ENCODE peak calls at places on chromosome 16, in four cellular contexts. F, E, W and A are unnamed samples.

GRCh38 chr16:77297996-77298637 is 98.9 kb downstream of the SYCE1L start:
- DNase-seq in F (no peak), E (no peak), W (no peak), A (no peak)

GRCh38 chr16:67481561-67482259 is 753 bp upstream of the ATP6V0D1 start:
- DNase-seq in F (no peak), E (peak; percentile 65), W (no peak), A (no peak)

GRCh38 chr16:89960966-89961365 is 12.4 kb downstream of the DEF8 start:
- DNase-seq in F (no peak), E (no peak), W (no peak), A (no peak)

GRCh38 chr16:88506723-88507122 is 53.6 kb downstream of the ZFPM1 start:
- DNase-seq in F (no peak), E (no peak), W (no peak), A (no peak)

GRCh38 chr16:56549744-56550385 is 15.0 kb upstream of the MT4 start:
- DNase-seq in F (no peak), E (no peak), W (no peak), A (no peak)

GRCh38 chr16:24540575-24541240 is 1.3 kb downstream of the RBBP6 start:
- DNase-seq in F (no peak), E (no peak), W (no peak), A (no peak)

GRCh38 chr16:57062329-57062728 is 30.1 kb upstream of the CPNE2 start:
- DNase-seq in F (no peak), E (peak; percentile 45), W (no peak), A (no peak)

GRCh38 chr16:81593481-81593880 is 148.9 kb downstream of the CMIP start:
- DNase-seq in F (no peak), E (no peak), W (no peak), A (no peak)

GRCh38 chr16:68590201-68590994 is 51.3 kb downstream of the ZFP90 start:
- DNase-seq in F (peak; percentile 97), E (peak; percentile 60), W (no peak), A (peak; percentile 71)

GRCh38 chr16:30715777-30716445 is 16.9 kb downstream of the SRCAP start:
- DNase-seq in F (no peak), E (no peak), W (no peak), A (no peak)

GRCh38 chr16:82260212-82260795 is 90.3 kb upstream of the MPHOSPH6 start:
- DNase-seq in F (no peak), E (no peak), W (no peak), A (no peak)

GRCh38 chr16:49454426-49455180 is 81.0 kb downstream of the C16orf78 start:
- DNase-seq in F (no peak), E (no peak), W (no peak), A (no peak)

GRCh38 chr16:87550510-87550961 is 51.8 kb upstream of the JPH3 start:
- DNase-seq in F (peak; percentile 95), E (no peak), W (no peak), A (no peak)

GRCh38 chr16:84117482-84117843 is 721 bp upstream of the MBTPS1 start:
- DNase-seq in F (no peak), E (no peak), W (no peak), A (no peak)

GRCh38 chr16:30585022-30585399 is 486 bp downstream of the ZNF785 start:
- DNase-seq in F (peak; percentile 61), E (no peak), W (no peak), A (no peak)

GRCh38 chr16:88672776-88673175 is 9.9 kb upstream of the MVD start:
- DNase-seq in F (peak; percentile 83), E (no peak), W (no peak), A (peak; percentile 46)

GRCh38 chr16:87602821-87603683 is 744 bp downstream of the JPH3 start:
- DNase-seq in F (peak; percentile 75), E (no peak), W (no peak), A (no peak)

GRCh38 chr16:73066927-73067670 is 19.2 kb upstream of the ZFHX3 start:
- DNase-seq in F (peak; percentile 65), E (no peak), W (no peak), A (no peak)
- TF ChIP-seq YY1 in F (no peak), E (no peak), W (no peak), A (no peak)

GRCh38 chr16:11743308-11744074 is 834 bp upstream of the TXNDC11 start:
- DNase-seq in F (no peak), E (peak; percentile 98), W (no peak), A (no peak)

GRCh38 chr16:11744075-11744470 is 1.4 kb upstream of the TXNDC11 start:
- DNase-seq in F (no peak), E (no peak), W (no peak), A (no peak)

GRCh38 chr16:11740567-11740966 is 2.1 kb downstream of the TXNDC11 start:
- DNase-seq in F (no peak), E (no peak), W (no peak), A (no peak)

GRCh38 chr16:11742536-11743307 is at the start of gene TXNDC11:
- DNase-seq in F (peak; percentile 99), E (peak; percentile 98), W (peak; percentile 93), A (peak; percentile 97)

DNA sequence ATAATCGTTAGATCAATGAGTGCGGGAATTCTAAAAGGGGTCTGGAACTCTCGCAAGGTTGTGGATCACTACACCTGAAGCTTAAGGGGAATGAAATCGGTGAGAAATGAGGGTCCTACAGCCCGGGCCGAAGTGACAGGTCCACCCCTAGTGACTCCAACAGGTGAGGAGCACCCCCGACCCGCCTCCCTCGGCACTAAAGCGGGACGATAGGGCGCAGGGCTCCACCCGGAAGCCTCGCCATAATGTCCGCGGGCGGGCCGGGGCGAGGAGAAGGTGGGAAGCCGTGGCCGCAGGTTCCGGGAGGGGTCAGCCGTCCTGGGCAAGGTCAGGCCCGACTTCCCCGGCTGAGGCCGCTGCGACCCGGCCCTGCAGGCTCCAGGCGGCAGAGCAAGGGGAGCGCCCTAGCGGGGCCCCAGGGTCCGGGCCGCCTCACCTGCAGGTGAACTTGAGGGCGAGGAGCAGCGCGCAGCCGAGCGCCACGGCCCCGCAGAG is 569 bp downstream of the TXNDC11 start:
- DNase-seq in F (peak; percentile 68), E (peak; percentile 32), W (no peak), A (no peak)
- TF ChIP-seq SUZ12 in F (no peak), E (no peak), W (no peak), A (no peak)

GRCh38 chr16:14177704-14178103 is 106.6 kb downstream of the MRTFB start:
- DNase-seq in F (no peak), E (no peak), W (no peak), A (no peak)

GRCh38 chr16:14180431-14181059 is 109.4 kb downstream of the MRTFB start:
- DNase-seq in F (no peak), E (no peak), W (no peak), A (no peak)

GRCh38 chr16:14179116-14179515 is 108.0 kb downstream of the MRTFB start:
- DNase-seq in F (no peak), E (no peak), W (no peak), A (no peak)

GRCh38 chr16:14182999-14183398 is 111.9 kb downstream of the MRTFB start:
- DNase-seq in F (no peak), E (no peak), W (no peak), A (no peak)

GRCh38 chr16:14181371-14182050 is 110.4 kb downstream of the MRTFB start:
- DNase-seq in F (no peak), E (no peak), W (no peak), A (no peak)
- TF ChIP-seq ZNF274 in F (no peak), E (no peak), W (no peak), A (no peak)

GRCh38 chr16:66476328-66477027 is 49.4 kb downstream of the BEAN1 start:
- DNase-seq in F (peak; percentile 83), E (no peak), W (no peak), A (no peak)

GRCh38 chr16:66473654-66474519 is 46.8 kb downstream of the BEAN1 start:
- DNase-seq in F (peak; percentile 33), E (no peak), W (no peak), A (no peak)

GRCh38 chr16:66472961-66473610 is 46.0 kb downstream of the BEAN1 start:
- DNase-seq in F (no peak), E (no peak), W (no peak), A (no peak)

GRCh38 chr16:66475232-66475631 is 48.1 kb downstream of the BEAN1 start:
- DNase-seq in F (no peak), E (no peak), W (no peak), A (no peak)

DNA sequence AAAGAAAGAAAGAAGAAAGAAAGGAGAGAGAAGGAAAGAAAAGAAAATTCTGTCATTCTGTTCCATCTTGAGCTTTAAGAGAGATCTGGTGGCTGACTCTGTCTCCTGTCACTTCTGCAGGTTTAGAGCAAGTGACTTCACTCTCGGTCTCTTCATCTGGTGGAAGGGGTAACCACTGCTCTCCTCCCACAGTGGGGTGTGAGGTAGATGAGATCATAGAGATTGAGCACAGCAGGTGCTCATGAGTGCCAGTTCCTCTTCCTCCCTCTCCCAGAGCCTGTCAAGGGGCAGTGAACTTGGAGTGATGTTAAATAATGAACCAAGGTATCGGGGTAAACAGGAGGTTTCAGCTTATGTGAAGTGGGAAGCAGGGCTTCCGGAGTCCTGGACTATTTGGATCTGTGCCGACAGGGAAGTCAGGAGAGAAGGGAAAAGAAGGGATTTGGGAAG is 47.7 kb downstream of the BEAN1 start:
- DNase-seq in F (peak; percentile 33), E (no peak), W (peak; percentile 9), A (no peak)
- TF ChIP-seq YY1 in F (no peak), E (no peak), W (no peak), A (no peak)

DNA sequence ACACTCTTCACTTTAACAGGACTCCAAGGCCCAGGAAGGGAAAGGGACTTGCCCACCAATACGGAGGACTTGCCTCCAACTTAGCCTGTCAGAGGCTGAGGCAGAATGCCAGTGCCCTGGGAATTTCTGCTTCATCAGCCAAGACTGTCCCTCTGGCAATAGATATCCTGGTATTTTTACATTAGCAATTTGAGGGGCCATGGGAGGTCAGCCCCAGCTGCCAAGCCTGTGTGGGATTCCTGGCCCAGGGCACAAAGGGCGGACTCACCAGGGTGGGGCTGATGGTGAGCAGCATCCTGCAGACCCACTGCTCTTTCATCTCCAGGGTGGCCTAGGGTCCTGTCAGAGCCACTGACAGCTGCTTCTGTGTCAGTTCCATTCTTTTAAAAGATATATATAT is 78.3 kb upstream of the CIBAR2 start:
- DNase-seq in F (no peak), E (no peak), W (no peak), A (no peak)
- TF ChIP-seq SUZ12 in F (no peak), E (no peak), W (no peak), A (no peak)

GRCh38 chr16:1823821-1824220 is 2.8 kb downstream of the HAGH start:
- DNase-seq in F (peak; percentile 58), E (peak; percentile 75), W (no peak), A (no peak)
- TF ChIP-seq ZNF274 in F (no peak), E (no peak), W (no peak), A (no peak)